ENCODE peak calls at places on chromosomes 12 and 14, in four cellular contexts. N is HepG2, R is H1, V is GM12878. F is an unnamed sample.

GRCh38 chr14:21921453-21921852 is 247.8 kb upstream of the OR4E1 start:
- DNase-seq in N (no peak), R (no peak), V (no peak), F (no peak)

GRCh38 chr12:7180685-7181084 is 8.8 kb upstream of the PEX5 start:
- DNase-seq in N (no peak), R (no peak), V (no peak), F (no peak)

GRCh38 chr12:104620761-104621531 is 164.2 kb downstream of the CHST11 start:
- DNase-seq in N (no peak), R (no peak), V (no peak), F (no peak)

GRCh38 chr14:102805454-102805891 is 28.2 kb downstream of the TRAF3 start:
- DNase-seq in N (no peak), R (no peak), V (no peak), F (no peak)

GRCh38 chr14:85471156-85471555 is 58.8 kb upstream of the FLRT2 start:
- DNase-seq in N (no peak), R (no peak), V (no peak), F (no peak)

GRCh38 chr14:53452005-53452678 is 299.0 kb upstream of the DDHD1 start:
- DNase-seq in N (no peak), R (no peak), V (no peak), F (no peak)

GRCh38 chr12:67661311-67662011 is 12.9 kb downstream of the DYRK2 start:
- DNase-seq in N (no peak), R (no peak), V (no peak), F (no peak)

GRCh38 chr14:89572566-89573398 is 155.7 kb upstream of the FOXN3 start:
- DNase-seq in N (no peak), R (no peak), V (no peak), F (no peak)

GRCh38 chr12:17215754-17216153 is 609.8 kb upstream of the LMO3 start:
- DNase-seq in N (no peak), R (no peak), V (no peak), F (no peak)

GRCh38 chr14:93009471-93010117 is 86.6 kb downstream of the CHGA start:
- DNase-seq in N (no peak), R (no peak), V (no peak), F (no peak)

GRCh38 chr12:105385141-105385540 is 54.6 kb downstream of the C12orf75 start:
- DNase-seq in N (no peak), R (no peak), V (no peak), F (no peak)

DNA sequence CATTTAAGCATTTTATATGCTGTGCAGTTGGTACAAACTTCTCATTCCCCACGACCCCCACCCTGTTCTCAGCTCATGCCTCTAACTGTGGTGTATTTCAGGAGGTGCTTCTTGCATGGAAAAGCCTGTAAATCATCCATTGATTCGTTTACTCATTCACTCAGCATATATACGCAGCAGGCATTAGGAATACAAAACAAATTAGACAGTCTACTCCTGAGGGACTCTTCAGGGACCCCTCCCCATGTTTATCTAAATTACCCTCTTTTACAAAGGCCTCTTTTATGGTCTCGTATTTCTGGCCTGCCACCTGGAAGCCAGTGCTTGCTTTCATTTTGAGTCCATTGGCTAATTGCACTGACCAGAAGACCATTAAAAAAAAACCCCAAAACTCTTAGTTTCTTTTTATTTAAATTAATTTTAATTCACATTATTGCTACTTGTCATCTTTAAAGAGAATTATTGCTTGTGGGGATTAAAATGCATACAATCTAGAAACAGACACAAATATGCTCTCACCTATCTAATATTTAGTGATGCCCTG is 134.4 kb downstream of the DACT1 start:
- DNase-seq in N (no peak), R (no peak), V (no peak), F (no peak)
- TF ChIP-seq CBX5 in N (no peak), R (no peak), V (no peak), F (no peak)

DNA sequence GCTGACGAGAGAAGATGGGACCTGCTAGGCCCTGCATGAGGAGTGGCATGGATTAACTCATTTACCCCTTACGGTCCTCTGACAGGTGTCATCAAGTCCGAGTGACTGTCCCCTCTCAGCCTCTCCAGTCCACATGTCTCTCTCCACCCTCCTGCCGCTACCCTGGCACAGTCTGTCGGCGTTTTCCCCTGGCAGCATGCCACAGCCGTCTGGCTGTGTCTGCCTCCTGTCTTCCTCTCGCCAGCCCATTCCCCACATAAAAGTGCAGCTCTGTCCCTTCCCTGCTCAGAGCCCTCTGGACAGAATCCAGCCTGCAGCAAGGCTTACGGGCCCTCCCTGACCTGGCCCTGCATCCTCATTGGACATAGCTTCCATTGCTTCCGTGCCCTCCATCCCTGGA is 45.6 kb downstream of the UBE3B start:
- DNase-seq in N (no peak), R (no peak), V (no peak), F (no peak)
- TF ChIP-seq CBX5 in N (no peak), R (no peak), V (no peak), F (no peak)

GRCh38 chr12:94648578-94648977 is 1.8 kb downstream of the TMCC3 start:
- DNase-seq in N (no peak), R (no peak), V (no peak), F (no peak)
- TF ChIP-seq CBX5 in N (no peak), R (no peak), V (no peak), F (no peak)

GRCh38 chr14:105487449-105487985 is 831 bp downstream of the CRIP1 start:
- DNase-seq in N (no peak), R (no peak), V (no peak), F (no peak)
- TF ChIP-seq CBX5 in N (no peak), R (no peak), V (no peak), F (no peak)

GRCh38 chr12:65306603-65307501 is 28.4 kb downstream of the MSRB3 start:
- DNase-seq in N (peak; percentile 37), R (no peak), V (no peak), F (no peak)
- TF ChIP-seq CBX5 in N (no peak), R (no peak), V (no peak), F (no peak)

GRCh38 chr12:79944565-79944964 is 9.7 kb upstream of the PPP1R12A start:
- DNase-seq in N (no peak), R (no peak), V (no peak), F (no peak)
- TF ChIP-seq CBX5 in N (no peak), R (no peak), V (no peak), F (no peak)

GRCh38 chr12:116603516-116603915 is 44.3 kb downstream of the MAP1LC3B2 start:
- DNase-seq in N (no peak), R (no peak), V (no peak), F (no peak)

GRCh38 chr12:116606397-116606796 is 47.2 kb downstream of the MAP1LC3B2 start:
- DNase-seq in N (no peak), R (no peak), V (no peak), F (no peak)

GRCh38 chr12:116604151-116604550 is 45.0 kb downstream of the MAP1LC3B2 start:
- DNase-seq in N (no peak), R (no peak), V (no peak), F (no peak)

GRCh38 chr12:116607039-116607438 is 47.9 kb downstream of the MAP1LC3B2 start:
- DNase-seq in N (no peak), R (no peak), V (no peak), F (no peak)

DNA sequence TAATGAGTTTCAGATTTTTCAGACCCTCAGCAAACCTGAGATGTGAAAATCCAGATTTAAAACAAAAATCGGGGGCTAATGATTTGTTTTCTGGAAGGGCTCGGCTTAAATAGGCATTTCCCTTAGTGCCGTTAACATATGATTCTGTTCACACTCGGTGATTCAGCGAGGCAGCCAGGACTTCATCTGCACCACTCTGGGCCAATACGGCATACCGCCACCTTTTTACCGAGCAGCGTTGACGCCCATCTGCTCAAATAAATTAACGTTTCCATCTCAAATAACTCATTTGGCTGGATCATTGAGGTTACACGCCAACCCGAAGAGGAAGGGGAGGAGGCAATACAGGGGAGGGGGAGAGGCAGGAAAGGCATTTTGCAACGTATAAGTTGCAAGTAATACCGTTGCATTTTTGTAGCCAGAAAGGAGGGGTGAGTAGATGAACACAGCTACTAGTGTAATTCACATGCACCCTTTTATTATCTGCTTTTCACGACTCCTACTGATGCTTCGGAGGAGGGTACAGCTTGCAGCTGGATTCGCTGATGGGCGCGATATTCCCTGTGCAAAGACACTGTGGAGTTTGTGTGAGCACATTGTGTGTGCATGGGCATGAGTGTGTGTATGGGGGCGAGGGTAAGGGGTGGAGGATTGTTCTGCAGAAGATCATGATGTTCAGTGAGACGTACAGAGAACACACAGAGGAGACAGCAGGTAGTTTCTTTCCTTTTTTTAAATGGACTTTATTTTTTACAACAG is 45.9 kb downstream of the MAP1LC3B2 start:
- DNase-seq in N (no peak), R (no peak), V (no peak), F (no peak)
- TF ChIP-seq CBX5 in N (no peak), R (no peak), V (no peak), F (no peak)

GRCh38 chr14:24298892-24299254 is 707 bp downstream of the DHRS1 start:
- DNase-seq in N (peak; percentile 82), R (no peak), V (no peak), F (peak; percentile 33)

GRCh38 chr14:24297190-24297964 is 2.2 kb downstream of the DHRS1 start:
- DNase-seq in N (peak; percentile 87), R (no peak), V (no peak), F (peak; percentile 60)

GRCh38 chr14:24299255-24300191 is at the start of the genes DHRS1 and NOP9:
- DNase-seq in N (peak; percentile 93), R (peak; percentile 61), V (peak; percentile 65), F (peak; percentile 92)

GRCh38 chr14:24293525-24293924 is 6.1 kb downstream of the DHRS1 start:
- DNase-seq in N (no peak), R (no peak), V (no peak), F (no peak)

GRCh38 chr14:24296341-24297157 is 3.0 kb downstream of the DHRS1 start:
- DNase-seq in N (peak; percentile 90), R (peak; percentile 57), V (peak; percentile 82), F (peak; percentile 63)
- TF ChIP-seq CBX5 in N (no peak), R (no peak), V (no peak), F (no peak)

F was measured in K562.